ENCODE peak calls at places on chromosomes 12 and 14, in eight cellular contexts. C is upper lobe of right lung, J is HepG2, R is upper lobe of left lung, Z is left lung, L is transverse colon, D is tibial artery, B is pancreas. V is an unnamed sample.

GRCh38 chr12:39010406-39010805 is 105.0 kb upstream of the CPNE8 start:
- DNase-seq in B (no peak), R (no peak), L (no peak), D (no peak), C (no peak), J (no peak), Z (no peak), V (no peak)

GRCh38 chr12:28265435-28266042 is 75.3 kb downstream of the CCDC91 start:
- DNase-seq in B (no peak), Z (no peak), R (no peak), J (no peak), C (no peak), D (no peak), L (no peak), V (no peak)

GRCh38 chr12:125981610-125982253 is 916.5 kb downstream of the AACS start:
- DNase-seq in B (no peak), C (no peak), Z (no peak), D (no peak), L (no peak), J (peak; percentile 85), R (no peak), V (no peak)

GRCh38 chr12:111066744-111067437 is 146.5 kb upstream of the MYL2 start:
- DNase-seq in L (no peak), C (peak; percentile 11), R (no peak), B (no peak), D (no peak), Z (no peak), J (no peak), V (no peak)

GRCh38 chr14:75292016-75292646 is 13.5 kb downstream of the FOS start:
- DNase-seq in C (no peak), R (no peak), J (no peak), D (no peak), B (no peak), Z (no peak), L (peak; percentile 7), V (peak; percentile 60)

GRCh38 chr14:24398298-24398942 is 383 bp upstream of the NYNRIN start:
- DNase-seq in B (no peak), R (no peak), D (no peak), J (no peak), Z (no peak), L (peak; percentile 48), C (no peak), V (no peak)

GRCh38 chr14:72736348-72736747 is 157.6 kb downstream of the DPF3 start:
- DNase-seq in J (peak; percentile 46), D (no peak), R (no peak), L (no peak), Z (no peak), B (no peak), C (no peak), V (peak; percentile 13)

GRCh38 chr14:21308479-21309237 is 28.8 kb downstream of the RPGRIP1 start:
- DNase-seq in D (peak; percentile 31), L (peak; percentile 90), B (peak; percentile 92), R (no peak), Z (no peak), J (peak; percentile 100), C (peak; percentile 85), V (no peak)

GRCh38 chr14:69429643-69430042 is 31.2 kb downstream of the SLC39A9 start:
- DNase-seq in D (no peak), B (no peak), J (no peak), C (no peak), Z (no peak), L (no peak), R (no peak), V (no peak)

DNA sequence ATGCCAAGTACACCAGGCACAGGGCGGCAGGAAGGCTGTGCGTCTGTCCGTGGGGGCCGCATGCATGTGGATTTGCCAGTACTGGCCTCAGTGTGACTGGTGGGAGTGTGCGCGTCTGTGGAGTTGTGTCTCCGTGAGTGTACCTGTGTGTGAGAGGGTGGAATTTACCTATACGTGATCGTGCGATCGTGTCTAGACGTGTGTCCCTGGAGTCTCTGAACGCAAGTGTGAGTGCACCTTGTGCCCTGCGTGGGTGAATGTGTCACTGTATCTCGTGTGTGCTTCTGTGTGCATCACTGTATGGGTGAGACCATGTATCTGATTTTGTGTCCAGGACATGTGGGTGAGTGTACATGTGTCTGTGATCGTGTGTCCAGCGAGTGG is 4.9 kb downstream of the LHX5 start:
- DNase-seq in J (no peak), Z (no peak), L (no peak), B (no peak), R (no peak), C (no peak), D (no peak), V (no peak)
- H3K27me3 ChIP-seq in J (peaks cover 15% of the 10 kb centered on the region), Z (peaks cover 99% of the 10 kb centered on the region), L (peaks cover 100% of the 10 kb centered on the region), B (peaks cover 18% of the 10 kb centered on the region), R (peaks cover 91% of the 10 kb centered on the region), C (peaks cover 99% of the 10 kb centered on the region), D (peaks cover 100% of the 10 kb centered on the region), V (peaks cover 100% of the 10 kb centered on the region)

GRCh38 chr14:97802430-97802829 is 1005.2 kb downstream of the VRK1 start:
- DNase-seq in J (no peak), B (no peak), Z (no peak), C (no peak), L (no peak), R (no peak), D (no peak), V (no peak)

GRCh38 chr14:97802974-97803373 is 1005.8 kb downstream of the VRK1 start:
- DNase-seq in R (no peak), D (no peak), B (no peak), Z (no peak), C (no peak), J (no peak), L (no peak), V (no peak)

GRCh38 chr14:97796511-97796910 is 999.3 kb downstream of the VRK1 start:
- DNase-seq in D (no peak), R (no peak), L (no peak), Z (no peak), J (no peak), B (no peak), C (no peak), V (no peak)

DNA sequence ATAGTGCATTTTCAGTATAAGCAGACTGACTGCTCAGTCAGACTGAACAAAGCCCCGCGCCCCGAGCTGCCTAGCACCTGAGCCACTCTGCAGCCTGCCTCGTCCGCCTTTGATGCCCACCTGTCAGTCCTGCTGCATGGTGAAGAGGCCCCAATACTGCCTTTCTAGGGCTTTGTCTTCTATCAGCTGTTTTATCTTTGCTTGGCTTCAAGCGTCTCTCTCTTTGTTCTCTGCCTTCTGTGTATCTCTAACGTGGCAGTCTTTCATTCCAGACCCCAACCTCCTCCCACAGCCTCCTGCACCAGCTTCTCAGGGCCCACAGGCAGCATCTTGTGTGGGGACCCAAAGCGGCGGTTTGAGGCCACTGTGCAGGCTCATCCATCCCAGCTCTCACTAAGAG is 1001.0 kb downstream of the VRK1 start:
- DNase-seq in B (no peak), L (no peak), D (no peak), R (peak; percentile 28), J (no peak), Z (no peak), C (no peak), V (no peak)
- H3K27ac ChIP-seq in B (no peak overlapping the region), L (no peak overlapping the region), D (no peak overlapping the region), R (no peak overlapping the region), J (no peak overlapping the region), Z (no peak overlapping the region), C (no peak overlapping the region), V (no peak overlapping the region)

GRCh38 chr12:50185975-50186663 is 18.9 kb upstream of the CERS5 start:
- DNase-seq in D (no peak), J (no peak), L (no peak), R (no peak), C (no peak), Z (no peak), B (no peak), V (no peak)

GRCh38 chr12:50185496-50185895 is 18.3 kb upstream of the CERS5 start:
- DNase-seq in R (no peak), C (no peak), J (no peak), B (no peak), L (no peak), D (no peak), Z (no peak), V (no peak)

GRCh38 chr12:50186667-50187066 is 19.5 kb upstream of the CERS5 start:
- DNase-seq in L (no peak), Z (no peak), R (no peak), D (no peak), B (no peak), C (no peak), J (no peak), V (no peak)

GRCh38 chr12:50182461-50182860 is 15.3 kb upstream of the CERS5 start:
- DNase-seq in R (no peak), L (no peak), C (no peak), J (no peak), B (no peak), Z (no peak), D (no peak), V (no peak)

GRCh38 chr12:50184261-50184660 is 17.1 kb upstream of the CERS5 start:
- DNase-seq in C (no peak), L (peak; percentile 35), J (no peak), B (no peak), R (no peak), D (no peak), Z (no peak), V (no peak)
- H3K36me3 ChIP-seq in C (peaks cover 49% of the 10 kb centered on the region), L (no peaks in the 10 kb centered on the region), J (peaks cover 2% of the 10 kb centered on the region), B (peaks cover 18% of the 10 kb centered on the region), R (peaks cover 6% of the 10 kb centered on the region), D (peaks cover 24% of the 10 kb centered on the region), Z (no peaks in the 10 kb centered on the region), V (peaks cover 30% of the 10 kb centered on the region)

GRCh38 chr12:113439301-113439597 is 17.1 kb downstream of the SDSL start:
- DNase-seq in C (no peak), R (no peak), Z (no peak), B (no peak), J (no peak), D (no peak), L (no peak), V (no peak)
- H3K27me3 ChIP-seq in C (peaks cover 9% of the 10 kb centered on the region), R (no peaks in the 10 kb centered on the region), Z (no peaks in the 10 kb centered on the region), B (no peaks in the 10 kb centered on the region), J (no peaks in the 10 kb centered on the region), D (peaks cover 27% of the 10 kb centered on the region), L (no peaks in the 10 kb centered on the region), V (peaks cover 46% of the 10 kb centered on the region)